ENCODE peak calls at places on chromosomes 6 and 20, in four cellular contexts. J is choroid plexus epithelial cell, Y is HepG2, V is suprapubic skin. T is an unnamed sample.

GRCh38 chr20:31605902-31606677 is 1.0 kb downstream of the ID1 start:
- DNase-seq in Y (peak), J (peak), V (peak), T (no peak)

GRCh38 chr20:60132162-60132826 is 174.1 kb downstream of the CDH26 start:
- DNase-seq in J (no peak), Y (no peak), V (no peak), T (no peak)

GRCh38 chr20:57080796-57081195 is 185.6 kb downstream of the BMP7 start:
- DNase-seq in V (no peak), J (peak), Y (no peak), T (no peak)

GRCh38 chr6:119350202-119351004 is 842 bp upstream of the MAN1A1 start:
- DNase-seq in J (peak), Y (peak), V (no peak), T (no peak)

GRCh38 chr6:56574292-56574691 is 68.4 kb downstream of the DST start:
- DNase-seq in J (no peak), V (no peak), Y (no peak), T (no peak)

GRCh38 chr20:57509665-57510237 is 15.2 kb downstream of the CTCFL start:
- DNase-seq in Y (peak), V (no peak), J (peak), T (peak)

GRCh38 chr6:116579143-116579542 is 7.8 kb downstream of the RWDD1 start:
- DNase-seq in V (no peak), Y (no peak), J (no peak), T (no peak)

GRCh38 chr6:29653452-29654038 is 3.3 kb upstream of the MOG start:
- DNase-seq in Y (peak), V (no peak), J (peak), T (peak)

GRCh38 chr6:106752641-106753040 is 123.3 kb downstream of the QRSL1 start:
- DNase-seq in Y (peak), V (no peak), J (no peak), T (no peak)

GRCh38 chr6:4371207-4371921 is 236.0 kb upstream of the ECI2 start:
- DNase-seq in Y (no peak), V (no peak), J (peak), T (no peak)

GRCh38 chr20:62025832-62026563 is 39.7 kb downstream of the TAF4 start:
- DNase-seq in V (no peak), Y (peak), J (peak), T (no peak)

GRCh38 chr6:161273752-161274487 is at the start of gene AGPAT4:
- DNase-seq in Y (peak), J (peak), V (peak), T (peak)

GRCh38 chr6:111468329-111469012 is 14.5 kb downstream of the REV3L start:
- DNase-seq in Y (no peak), V (no peak), J (peak), T (no peak)

GRCh38 chr20:51811040-51811351 is 8.7 kb upstream of the SALL4 start:
- DNase-seq in V (no peak), J (peak), Y (peak), T (no peak)

GRCh38 chr20:36018208-36018988 is 50.0 kb downstream of the CNBD2 start:
- DNase-seq in Y (peak), V (no peak), J (no peak), T (no peak)

GRCh38 chr20:14264869-14265268 is 72.5 kb downstream of the FLRT3 start:
- DNase-seq in Y (peak), V (no peak), J (peak), T (no peak)

GRCh38 chr6:168032383-168032760 is 34.9 kb downstream of the KIF25 start:
- DNase-seq in V (no peak), Y (no peak), J (peak), T (no peak)
- TF ChIP-seq CTCF in V (no peak), Y (no peak), J (peak), T (no peak)

GRCh38 chr6:42175860-42176259 is 2.7 kb downstream of the GUCA1A start:
- DNase-seq in V (no peak), Y (peak), J (no peak), T (no peak)
- TF ChIP-seq CTCF in V (no peak), Y (peak), J (peak), T (no peak)

GRCh38 chr20:46050444-46050843 is 21.4 kb downstream of the SLC12A5 start:
- DNase-seq in J (no peak), V (no peak), Y (no peak), T (no peak)

GRCh38 chr20:46051556-46052323 is 22.7 kb downstream of the SLC12A5 start:
- DNase-seq in V (no peak), Y (no peak), J (no peak), T (no peak)

GRCh38 chr20:46049190-46049589 is 20.2 kb downstream of the SLC12A5 start:
- DNase-seq in Y (no peak), V (no peak), J (no peak), T (no peak)

GRCh38 chr20:46050885-46051284 is 21.9 kb downstream of the SLC12A5 start:
- DNase-seq in J (no peak), Y (peak), V (no peak), T (no peak)

DNA sequence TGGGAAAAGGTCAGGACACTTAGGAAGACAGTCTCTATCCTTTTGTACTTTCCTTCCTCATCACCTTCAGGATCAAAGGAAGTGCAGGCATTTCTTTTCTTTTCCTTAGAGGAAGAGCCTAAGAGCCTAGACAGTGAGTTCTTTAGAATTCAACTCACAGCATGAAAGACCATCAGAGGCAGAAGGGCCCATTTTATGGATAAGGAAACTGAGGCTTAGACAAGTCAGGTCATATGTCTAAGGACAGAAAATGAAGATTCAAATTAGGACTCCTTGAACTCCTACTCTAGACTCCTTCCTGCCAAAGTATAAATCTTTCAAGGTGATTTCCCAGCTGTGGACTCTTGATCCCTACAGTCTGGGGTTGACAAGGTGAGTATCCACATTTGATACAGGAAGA is 20.8 kb downstream of the SLC12A5 start:
- DNase-seq in Y (no peak), J (no peak), V (no peak), T (no peak)
- TF ChIP-seq CTCF in Y (no peak), J (no peak), V (no peak), T (no peak)

GRCh38 chr6:54621285-54621684 is 225.3 kb upstream of the FAM83B start:
- DNase-seq in Y (no peak), V (no peak), J (peak), T (peak)
- TF ChIP-seq CTCF in Y (no peak), V (peak), J (peak), T (peak)

GRCh38 chr6:156943167-156943566 is 166.0 kb downstream of the ARID1B start:
- DNase-seq in Y (no peak), V (no peak), J (no peak), T (no peak)
- TF ChIP-seq CTCF in Y (no peak), V (no peak), J (peak), T (no peak)

T was measured in endothelial cell.